ENCODE peak calls at places on chromosome 11, in nine cellular contexts. P is left lung; F is CD4-positive, CD25-positive, alpha-beta regulatory T cell; Y is left colon; O is T-helper 9 cell; I is stimulated activated CD4-positive, alpha-beta T cell treated with anti-CD3 and anti-CD28 coated beads, Interleukin-2, amount 100 ng/mL, for 48 hours; V is T-cell; X is uterus; A is AG09319. R is an unnamed sample.

GRCh38 chr11:118286545-118286944 is 18.0 kb upstream of the CD3E start:
- DNase-seq in X (no peak), F (no peak), A (no peak), P (no peak), V (no peak), I (no peak), O (no peak), Y (no peak), R (no peak)

GRCh38 chr11:108975641-108976071 is 310.8 kb downstream of the DDX10 start:
- DNase-seq in O (no peak), X (no peak), Y (no peak), F (no peak), I (no peak), P (no peak), A (no peak), V (no peak), R (no peak)

GRCh38 chr11:19087658-19088057 is 27.1 kb upstream of the MRGPRX2 start:
- DNase-seq in I (no peak), F (no peak), P (no peak), Y (no peak), O (no peak), A (no peak), X (no peak), V (no peak), R (peak; percentile 6)

GRCh38 chr11:46912526-46913150 is 5.7 kb downstream of the LRP4 start:
- DNase-seq in Y (no peak), V (no peak), A (no peak), O (no peak), F (no peak), P (peak; percentile 17), X (no peak), I (no peak), R (no peak)

GRCh38 chr11:32420937-32421532 is 14.3 kb downstream of the WT1 start:
- DNase-seq in P (no peak), A (no peak), Y (no peak), I (no peak), O (peak; percentile 23), V (no peak), X (no peak), F (peak; percentile 74), R (no peak)

GRCh38 chr11:114040706-114041211 is 18.8 kb upstream of the ZBTB16 start:
- DNase-seq in P (no peak), V (no peak), I (no peak), A (no peak), X (peak; percentile 54), Y (peak; percentile 66), F (no peak), O (no peak), R (peak; percentile 75)

GRCh38 chr11:36187618-36188017 is 101.6 kb downstream of the COMMD9 start:
- DNase-seq in F (no peak), P (no peak), O (no peak), I (no peak), A (no peak), X (no peak), Y (no peak), V (no peak), R (no peak)

GRCh38 chr11:126978155-126978554 is 22.4 kb downstream of the KIRREL3 start:
- DNase-seq in X (no peak), A (no peak), V (no peak), I (no peak), P (no peak), F (no peak), Y (no peak), O (no peak), R (no peak)

GRCh38 chr11:75520688-75521087 is 5.1 kb downstream of the GDPD5 start:
- DNase-seq in Y (no peak), A (no peak), X (no peak), V (no peak), O (no peak), P (no peak), I (no peak), F (no peak), R (no peak)

GRCh38 chr11:94127632-94128031 is 1.0 kb upstream of the PANX1 start:
- DNase-seq in V (no peak), O (no peak), X (no peak), I (no peak), F (no peak), A (no peak), P (no peak), Y (no peak), R (no peak)

GRCh38 chr11:121024989-121025388 is 1.1 kb downstream of the TBCEL start:
- DNase-seq in Y (no peak), O (no peak), I (no peak), P (peak; percentile 38), V (no peak), X (no peak), F (peak; percentile 25), A (no peak), R (no peak)

R was measured in colonic mucosa.